ENCODE peak calls at places on chromosome 12, in five cellular contexts. O is putamen, F is HCT116, Q is iris pigment epithelial cell, N is D341Med. V is an unnamed sample.

GRCh38 chr12:116459921-116460666 is 99.1 kb upstream of the MAP1LC3B2 start:
- DNase-seq in O (no peak), F (no peak), N (no peak), Q (no peak), V (no peak)

GRCh38 chr12:70733385-70733784 is 96.2 kb upstream of the PTPRB start:
- DNase-seq in Q (peak; percentile 70), N (peak; percentile 62), O (peak; percentile 80), F (peak; percentile 76), V (peak; percentile 57)

GRCh38 chr12:118330421-118331018 is 42.2 kb downstream of the TAOK3 start:
- DNase-seq in F (no peak), N (no peak), Q (peak; percentile 85), O (no peak), V (peak; percentile 82)

GRCh38 chr12:68406134-68406576 is 74.0 kb upstream of the MDM1 start:
- DNase-seq in N (peak; percentile 30), F (no peak), Q (peak; percentile 91), O (peak; percentile 55), V (peak; percentile 79)

GRCh38 chr12:44015333-44015941 is 179.6 kb downstream of the TMEM117 start:
- DNase-seq in N (no peak), F (peak; percentile 34), Q (peak; percentile 50), O (peak; percentile 34), V (peak; percentile 40)

GRCh38 chr12:68821357-68822188 is 13.6 kb downstream of the MDM2 start:
- DNase-seq in O (no peak), N (no peak), Q (no peak), F (no peak), V (no peak)

GRCh38 chr12:119693006-119693405 is 25.1 kb downstream of the PRKAB1 start:
- DNase-seq in Q (peak; percentile 92), N (peak; percentile 54), O (no peak), F (no peak), V (peak; percentile 92)

GRCh38 chr12:4214912-4215861 is 58.4 kb upstream of the CCND2 start:
- DNase-seq in Q (no peak), O (peak; percentile 46), F (no peak), N (no peak), V (no peak)

GRCh38 chr12:101959607-101960006 is 82.2 kb downstream of the DRAM1 start:
- DNase-seq in O (no peak), N (no peak), F (no peak), Q (no peak), V (no peak)

GRCh38 chr12:109186993-109187653 is 70.7 kb downstream of the ACACB start:
- DNase-seq in N (no peak), O (no peak), F (no peak), Q (no peak), V (no peak)

GRCh38 chr12:8779862-8780261 is 42.6 kb upstream of the A2ML1 start:
- DNase-seq in N (no peak), F (no peak), O (no peak), Q (no peak), V (no peak)

GRCh38 chr12:20368653-20369163 is 371 bp downstream of the PDE3A start:
- DNase-seq in Q (peak; percentile 62), F (no peak), O (peak; percentile 7), N (peak; percentile 74), V (peak; percentile 54)

GRCh38 chr12:93108958-93109357 is 179.9 kb upstream of the EEA1 start:
- DNase-seq in F (no peak), O (no peak), N (peak; percentile 51), Q (peak; percentile 95), V (peak; percentile 28)

GRCh38 chr12:3515506-3515905 is 24.5 kb downstream of the PRMT8 start:
- DNase-seq in N (no peak), F (no peak), O (no peak), Q (no peak), V (no peak)

GRCh38 chr12:51127050-51127729 is 43.8 kb upstream of the CSRNP2 start:
- DNase-seq in O (peak; percentile 17), Q (peak; percentile 43), F (no peak), N (no peak), V (peak; percentile 4)

GRCh38 chr12:88946377-88946997 is 366.2 kb upstream of the KITLG start:
- DNase-seq in N (peak; percentile 22), Q (peak; percentile 83), O (no peak), F (peak; percentile 64), V (peak; percentile 80)

GRCh38 chr12:75665216-75665615 is 153.8 kb upstream of the KRR1 start:
- DNase-seq in Q (peak; percentile 58), N (no peak), O (no peak), F (no peak), V (peak; percentile 74)

GRCh38 chr12:46998811-46999368 is 80.5 kb upstream of the PCED1B start:
- DNase-seq in Q (peak; percentile 89), O (no peak), F (no peak), N (no peak), V (peak; percentile 78)

GRCh38 chr12:117151195-117152031 is 38.9 kb downstream of the FBXO21 start:
- DNase-seq in F (peak; percentile 35), O (peak; percentile 45), N (peak; percentile 74), Q (peak; percentile 59), V (peak; percentile 41)